ENCODE peak calls at places on chromosome 3, in five cellular contexts. N is Caco-2, L is coronary artery, A is GM20000, P is fibroblast of lung. X is an unnamed sample.

GRCh38 chr3:45105855-45106655 is 40.1 kb downstream of the CDCP1 start:
- DNase-seq in L (no peak), N (no peak), A (no peak), P (peak; percentile 87), X (peak; percentile 82)

GRCh38 chr3:149816986-149817385 is 4.0 kb downstream of the RNF13 start:
- DNase-seq in N (no peak), A (no peak), P (peak; percentile 83), L (no peak), X (peak; percentile 35)

GRCh38 chr3:118799303-118799702 is 235.3 kb downstream of the IGSF11 start:
- DNase-seq in A (no peak), L (no peak), N (no peak), P (no peak), X (no peak)

GRCh38 chr3:131730581-131730980 is 227.8 kb upstream of the MRPL3 start:
- DNase-seq in N (no peak), A (no peak), P (no peak), L (no peak), X (peak; percentile 22)

GRCh38 chr3:58287354-58287753 is 18.7 kb upstream of the RPP14 start:
- DNase-seq in L (no peak), A (no peak), P (no peak), N (no peak), X (no peak)

GRCh38 chr3:56935821-56936220 is 124.6 kb upstream of the SPATA12 start:
- DNase-seq in N (no peak), L (no peak), A (no peak), P (no peak), X (no peak)

GRCh38 chr3:106013971-106014370 is 145.2 kb upstream of the CBLB start:
- DNase-seq in L (no peak), P (peak; percentile 94), A (no peak), N (peak; percentile 49), X (peak; percentile 95)

GRCh38 chr3:171001957-171002694 is 24.4 kb downstream of the SLC2A2 start:
- DNase-seq in A (no peak), L (no peak), N (peak; percentile 84), P (peak; percentile 38), X (peak; percentile 19)

GRCh38 chr3:149020839-149021252 is 29.5 kb downstream of the GYG1 start:
- DNase-seq in P (no peak), L (no peak), A (no peak), N (no peak), X (no peak)

GRCh38 chr3:168884353-168884903 is 779.1 kb downstream of the MECOM start:
- DNase-seq in N (no peak), A (no peak), L (no peak), P (peak; percentile 90), X (peak; percentile 94)

GRCh38 chr3:85567074-85567676 is 608.4 kb downstream of the CADM2 start:
- DNase-seq in N (peak; percentile 55), L (no peak), A (peak; percentile 34), P (peak; percentile 66), X (no peak)

GRCh38 chr3:25478358-25478757 is 50.3 kb downstream of the RARB start:
- DNase-seq in L (no peak), P (no peak), A (no peak), N (no peak), X (no peak)

GRCh38 chr3:106552401-106553043 is 683.7 kb upstream of the CBLB start:
- DNase-seq in A (no peak), L (no peak), P (no peak), N (no peak), X (no peak)

GRCh38 chr3:183579967-183580720 is 24.6 kb upstream of the KLHL6 start:
- DNase-seq in L (no peak), P (peak; percentile 20), N (no peak), A (no peak), X (no peak)

GRCh38 chr3:14583543-14584091 is 43.5 kb upstream of the GRIP2 start:
- DNase-seq in A (no peak), P (no peak), N (no peak), L (no peak), X (no peak)

GRCh38 chr3:54188176-54188791 is 65.9 kb downstream of the CACNA2D3 start:
- DNase-seq in A (peak; percentile 65), N (peak; percentile 73), L (no peak), P (peak; percentile 40), X (peak; percentile 19)

GRCh38 chr3:77254967-77255831 is 215.3 kb downstream of the ROBO2 start:
- DNase-seq in N (peak; percentile 69), L (no peak), A (peak; percentile 46), P (peak; percentile 80), X (peak; percentile 27)

GRCh38 chr3:123859177-123859576 is 25.0 kb downstream of the MYLK start:
- DNase-seq in A (no peak), N (no peak), P (no peak), L (no peak), X (peak; percentile 66)

GRCh38 chr3:195856410-195857084 is 44.8 kb upstream of the MUC4 start:
- DNase-seq in N (no peak), A (no peak), L (no peak), P (no peak), X (no peak)

GRCh38 chr3:197508051-197508451 is 47.7 kb downstream of the BDH1 start:
- DNase-seq in L (no peak), P (no peak), A (no peak), N (no peak), X (no peak)

GRCh38 chr3:166282931-166283330 is 445.7 kb upstream of the BCHE start:
- DNase-seq in P (no peak), L (no peak), A (no peak), N (no peak), X (no peak)

GRCh38 chr3:82973810-82974209 is 1212.4 kb upstream of the GBE1 start:
- DNase-seq in L (no peak), P (no peak), N (no peak), A (no peak), X (no peak)

GRCh38 chr3:190322604-190323240 is 476 bp upstream of the CLDN1 start:
- DNase-seq in N (no peak), P (peak; percentile 42), A (no peak), L (no peak), X (no peak)

DNA sequence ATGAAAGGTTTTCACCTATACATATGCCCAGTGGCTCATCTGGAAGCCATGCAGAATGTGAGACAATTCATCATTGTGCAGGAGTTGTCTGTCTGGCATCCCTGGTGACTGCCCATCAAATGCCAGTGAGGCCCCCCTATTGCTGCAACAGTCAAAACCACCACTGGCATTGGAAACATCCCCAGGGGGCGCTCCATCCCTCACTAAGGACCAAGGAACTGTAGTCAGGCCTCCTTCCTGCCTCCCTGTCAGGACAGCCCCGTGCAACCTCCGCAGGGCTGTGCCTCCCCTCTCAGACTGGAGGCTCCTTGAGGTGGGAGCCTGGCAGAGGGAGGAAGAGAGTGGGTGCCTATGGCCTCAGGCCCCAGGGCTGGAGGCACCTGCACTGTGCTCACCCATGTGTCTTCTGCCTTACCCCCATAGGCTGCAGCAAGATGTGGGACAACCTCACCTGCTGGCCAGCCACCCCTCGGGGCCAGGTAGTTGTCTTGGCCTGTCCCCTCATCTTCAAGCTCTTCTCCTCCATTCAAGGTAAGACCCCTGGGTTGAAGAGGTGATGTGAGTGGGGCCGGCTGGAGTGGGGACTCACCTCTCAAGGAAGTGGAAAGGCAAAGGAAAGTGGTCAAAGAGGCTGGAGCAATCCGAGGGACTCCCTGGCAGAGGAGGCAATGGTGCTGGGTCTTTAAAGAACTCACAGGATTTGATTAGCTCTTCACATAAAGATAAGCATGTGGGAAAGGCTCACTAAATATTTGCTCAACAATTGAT is 16.5 kb downstream of the VIPR1 start:
- DNase-seq in N (no peak), P (no peak), A (no peak), L (no peak), X (no peak)
- TF ChIP-seq CTCF in N (no peak), P (no peak), A (no peak), L (no peak), X (peak; percentile 47)

DNA sequence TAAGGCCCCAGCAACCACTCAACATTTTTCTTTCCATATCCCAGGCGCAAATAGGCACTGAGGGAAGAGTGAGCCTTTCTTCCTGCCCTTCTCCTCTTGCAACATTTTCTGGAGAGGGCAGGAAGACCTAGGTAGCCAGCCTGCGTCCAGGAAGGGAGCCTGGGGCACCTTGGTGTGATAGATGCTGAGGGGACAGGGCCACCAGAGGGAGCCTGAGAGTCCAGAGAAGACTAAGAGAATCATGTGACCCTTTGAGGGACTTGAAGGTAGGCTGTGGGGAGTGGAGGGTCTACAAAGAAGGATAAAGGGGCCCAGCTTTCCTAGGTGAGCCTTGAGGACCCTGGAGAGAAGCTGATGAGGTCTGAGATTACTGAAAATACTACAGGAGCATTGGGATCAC is 346.6 kb downstream of the CNTN6 start:
- DNase-seq in N (peak; percentile 43), A (no peak), P (no peak), L (no peak), X (no peak)
- TF ChIP-seq CTCF in N (peak; percentile 59), A (no peak), P (no peak), L (no peak), X (no peak)

DNA sequence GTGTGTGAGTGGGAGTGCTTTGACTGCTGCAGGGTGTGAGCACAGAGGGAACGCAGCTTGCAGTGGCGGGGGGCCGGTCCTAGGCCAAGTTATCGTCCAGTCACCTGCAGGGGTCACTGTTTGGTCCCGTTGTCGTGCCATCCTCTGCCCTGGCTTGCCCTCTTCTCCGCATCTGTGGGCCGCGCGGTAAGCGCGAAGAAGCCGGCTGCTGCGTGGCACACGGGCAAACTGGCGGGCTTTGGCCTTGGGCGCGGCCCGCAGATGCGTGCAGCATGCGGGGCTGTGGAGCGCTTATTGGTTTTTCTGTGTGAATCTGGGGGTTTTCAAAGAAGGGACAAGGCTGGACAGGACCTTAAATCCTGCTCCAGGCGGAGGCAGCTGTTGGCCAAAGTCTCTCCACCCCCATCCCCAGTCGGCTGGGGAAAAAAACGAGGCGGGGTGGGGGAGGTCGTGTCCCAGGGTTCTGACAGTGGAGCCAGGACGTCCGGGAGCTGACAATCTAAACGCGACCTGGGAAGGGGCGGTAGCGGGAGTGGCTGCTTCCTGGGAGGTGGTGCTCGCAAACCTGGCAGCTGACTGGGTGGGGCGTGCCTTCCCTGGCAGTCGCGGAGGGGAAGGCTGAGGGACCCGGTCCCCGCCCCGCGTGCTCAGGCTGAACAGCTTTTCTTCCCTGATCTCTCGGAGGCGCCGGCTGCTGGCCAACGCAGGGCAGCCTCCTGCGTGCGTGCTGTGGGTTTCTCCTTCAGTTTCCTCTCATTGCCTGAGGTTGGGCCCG is 39.7 kb upstream of the VEPH1 start:
- DNase-seq in N (peak; percentile 51), P (peak; percentile 71), A (no peak), L (peak; percentile 81), X (peak; percentile 48)
- TF ChIP-seq CTCF in N (peak; percentile 13), P (peak; percentile 14), A (no peak), L (peak; percentile 7), X (peak; percentile 20)

GRCh38 chr3:13109516-13109915 is 36.3 kb upstream of the IQSEC1 start:
- DNase-seq in N (no peak), A (no peak), L (peak; percentile 28), P (no peak), X (no peak)

GRCh38 chr3:13105851-13106250 is 32.6 kb upstream of the IQSEC1 start:
- DNase-seq in N (no peak), L (no peak), A (no peak), P (no peak), X (no peak)

GRCh38 chr3:13108861-13109260 is 35.6 kb upstream of the IQSEC1 start:
- DNase-seq in P (no peak), L (peak; percentile 40), A (no peak), N (no peak), X (no peak)

GRCh38 chr3:13106308-13106970 is 33.2 kb upstream of the IQSEC1 start:
- DNase-seq in P (no peak), L (no peak), N (no peak), A (no peak), X (peak; percentile 65)

DNA sequence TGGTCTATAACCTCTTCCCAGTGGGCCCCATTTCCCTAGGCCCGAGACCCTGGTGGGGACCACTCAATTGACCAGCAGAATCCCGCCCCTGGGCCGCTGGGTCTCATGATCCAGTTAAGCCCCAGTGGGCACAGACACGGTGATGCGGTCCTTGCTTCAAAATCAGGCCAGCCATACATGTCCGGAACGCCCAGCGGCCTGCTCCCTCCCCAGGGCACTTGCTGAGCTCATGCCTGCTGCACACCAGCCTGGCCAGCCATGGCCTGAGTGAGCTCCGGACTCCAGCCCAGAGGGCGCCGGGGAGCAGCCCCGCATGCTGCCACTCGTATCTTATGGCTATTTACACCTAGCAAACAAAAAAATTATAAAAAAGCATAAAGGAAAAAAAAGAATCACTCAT is 34.4 kb upstream of the IQSEC1 start:
- DNase-seq in P (no peak), L (peak; percentile 54), A (no peak), N (no peak), X (no peak)
- TF ChIP-seq CTCF in P (no peak), L (no peak), A (no peak), N (no peak), X (no peak)